ENCODE peak calls at places on chromosomes 7 and 10, in four cellular contexts. M is stimulated activated CD4-positive, alpha-beta T cell treated with anti-CD3 and anti-CD28 coated beads, TNF-alpha, amount 100 ng/mL, for 4 hours; S is mesothelial cell of epicardium; N is HTR-8/SVneo. O is an unnamed sample.

GRCh38 chr7:1015631-1016121 is 28.7 kb upstream of the GPR146 start:
- DNase-seq in N (no peak), M (no peak), S (no peak), O (no peak)

GRCh38 chr10:99917963-99918825 is 91.6 kb downstream of the DNMBP start:
- DNase-seq in S (peak), M (no peak), N (no peak), O (peak)

GRCh38 chr10:94546058-94546595 is 539 bp downstream of the HELLS start:
- DNase-seq in S (no peak), N (peak), M (no peak), O (peak)

GRCh38 chr10:123316776-123317175 is 162.6 kb downstream of the BUB3 start:
- DNase-seq in S (no peak), N (no peak), M (no peak), O (no peak)

GRCh38 chr10:73247509-73248258 is 629 bp upstream of the DNAJC9 start:
- DNase-seq in M (no peak), N (no peak), S (no peak), O (no peak)

GRCh38 chr7:137772748-137773147 is 74.0 kb downstream of the DGKI start:
- DNase-seq in S (no peak), M (no peak), N (no peak), O (peak)

GRCh38 chr7:93515144-93515543 is 59.4 kb downstream of the CALCR start:
- DNase-seq in M (no peak), N (no peak), S (no peak), O (no peak)

GRCh38 chr10:25666276-25666675 is 267.8 kb upstream of the MYO3A start:
- DNase-seq in S (peak), M (no peak), N (no peak), O (no peak)

GRCh38 chr10:87617503-87617902 is 42.2 kb upstream of the PAPSS2 start:
- DNase-seq in M (no peak), N (no peak), S (no peak), O (no peak)

GRCh38 chr10:86019141-86019540 is 347.5 kb downstream of the GRID1 start:
- DNase-seq in S (no peak), N (no peak), M (no peak), O (no peak)

GRCh38 chr7:104264281-104264680 is 56.5 kb upstream of the ORC5 start:
- DNase-seq in M (no peak), N (no peak), S (no peak), O (no peak)

GRCh38 chr7:33076737-33077136 is 14.2 kb upstream of the NT5C3A start:
- DNase-seq in N (no peak), S (no peak), M (no peak), O (no peak)

GRCh38 chr10:33370434-33370930 is 36.0 kb upstream of the NRP1 start:
- DNase-seq in S (no peak), M (no peak), N (no peak), O (no peak)

GRCh38 chr7:26439502-26440252 is 148.0 kb downstream of the SNX10 start:
- DNase-seq in S (no peak), N (no peak), M (no peak), O (no peak)

GRCh38 chr7:51318886-51319579 is 2.4 kb upstream of the COBL start:
- DNase-seq in S (no peak), M (no peak), N (no peak), O (no peak)

GRCh38 chr7:24587853-24588252 is 14.6 kb downstream of the PALS2 start:
- DNase-seq in S (no peak), M (no peak), N (no peak), O (no peak)

GRCh38 chr7:70193514-70193913 is 595.2 kb downstream of the AUTS2 start:
- DNase-seq in N (no peak), S (no peak), M (no peak), O (no peak)

GRCh38 chr7:1383398-1384112 is 75.7 kb downstream of the MICALL2 start:
- DNase-seq in N (no peak), S (no peak), M (no peak), O (no peak)

GRCh38 chr10:132685121-132685891 is 100.6 kb downstream of the NKX6-2 start:
- DNase-seq in S (no peak), M (no peak), N (peak), O (peak)

GRCh38 chr10:119796039-119796438 is 70.2 kb downstream of the INPP5F start:
- DNase-seq in N (no peak), M (no peak), S (no peak), O (no peak)

GRCh38 chr10:117240105-117240729 is 697 bp upstream of the SLC18A2 start:
- DNase-seq in S (no peak), N (no peak), M (no peak), O (no peak)

GRCh38 chr10:36344816-36345215 is 702.7 kb upstream of the FZD8 start:
- DNase-seq in S (no peak), M (no peak), N (no peak), O (no peak)

GRCh38 chr7:110612680-110613079 is 478.2 kb upstream of the LRRN3 start:
- DNase-seq in M (no peak), S (no peak), N (no peak), O (no peak)

GRCh38 chr10:114266521-114266920 is 27.5 kb downstream of the VWA2 start:
- DNase-seq in N (peak), M (no peak), S (no peak), O (no peak)

GRCh38 chr10:132961420-132961803 is 19.0 kb upstream of the CFAP46 start:
- DNase-seq in N (no peak), S (no peak), M (no peak), O (no peak)

GRCh38 chr7:11228515-11228914 is 254.8 kb downstream of the PHF14 start:
- DNase-seq in S (no peak), N (no peak), M (no peak), O (no peak)

GRCh38 chr7:51263631-51264484 is 52.8 kb downstream of the COBL start:
- DNase-seq in S (no peak), M (no peak), N (no peak), O (no peak)

GRCh38 chr7:80517177-80517804 is 5.4 kb upstream of the GNAT3 start:
- DNase-seq in M (no peak), N (no peak), S (no peak), O (no peak)

GRCh38 chr10:132904169-132904813 is 38.1 kb downstream of the CFAP46 start:
- DNase-seq in N (peak), M (no peak), S (no peak), O (peak)

GRCh38 chr7:94888542-94888941 is 18.9 kb upstream of the PPP1R9A start:
- DNase-seq in N (no peak), M (no peak), S (no peak), O (no peak)

GRCh38 chr10:14652067-14652466 is 122.6 kb downstream of the FAM107B start:
- DNase-seq in S (no peak), N (no peak), M (no peak), O (no peak)

GRCh38 chr10:103692421-103693069 is 162.8 kb downstream of the SH3PXD2A start:
- DNase-seq in M (no peak), S (no peak), N (no peak), O (no peak)

GRCh38 chr10:93081834-93082233 is 8.1 kb downstream of the CYP26A1 start:
- DNase-seq in S (no peak), M (no peak), N (no peak), O (no peak)

GRCh38 chr10:61529208-61529607 is 76.0 kb upstream of the TMEM26 start:
- DNase-seq in S (no peak), M (no peak), N (no peak), O (no peak)

GRCh38 chr7:154583454-154583853 is 419.5 kb downstream of the PAXIP1 start:
- DNase-seq in S (no peak), N (no peak), M (no peak), O (no peak)

GRCh38 chr7:135773451-135773850 is 24.8 kb upstream of the FAM180A start:
- DNase-seq in S (no peak), M (no peak), N (no peak), O (no peak)

GRCh38 chr10:76553700-76554470 is 1083.7 kb downstream of the KCNMA1 start:
- DNase-seq in S (no peak), M (no peak), N (no peak), O (no peak)

GRCh38 chr7:93860261-93860660 is 30.3 kb downstream of the TFPI2 start:
- DNase-seq in S (no peak), M (no peak), N (no peak), O (no peak)

GRCh38 chr10:86102031-86102430 is 264.6 kb downstream of the GRID1 start:
- DNase-seq in S (no peak), N (no peak), M (no peak), O (no peak)

GRCh38 chr10:123550680-123551096 is 115.5 kb upstream of the GPR26 start:
- DNase-seq in M (no peak), S (no peak), N (no peak), O (no peak)

O was measured in hepatic stellate cell.